ENCODE peak calls at places on chromosomes 2 and 18, in ten cellular contexts. H, V, W, C, D, R, I, E, G and Z are unnamed samples.

GRCh38 chr2:173459363-173459762 is 104.7 kb downstream of the CDCA7 start:
- DNase-seq in G (no peak), D (no peak), V (no peak), H (no peak), I (no peak), W (no peak), E (no peak), R (no peak), C (no peak), Z (no peak)

GRCh38 chr2:38514603-38515154 is 88.0 kb downstream of the HNRNPLL start:
- DNase-seq in R (no peak), D (no peak), I (no peak), C (no peak), W (no peak), E (no peak), H (no peak), V (no peak), G (no peak), Z (no peak)

GRCh38 chr2:43057026-43057741 is 169.2 kb downstream of the ZFP36L2 start:
- DNase-seq in H (no peak), V (no peak), E (peak), W (no peak), I (no peak), R (no peak), C (no peak), G (no peak), D (no peak), Z (no peak)

GRCh38 chr2:85712849-85713612 is 18.9 kb downstream of the GNLY start:
- DNase-seq in V (peak), D (no peak), G (no peak), W (no peak), R (no peak), H (no peak), C (no peak), I (no peak), E (no peak), Z (no peak)

GRCh38 chr18:67783215-67783946 is 266.9 kb upstream of the DSEL start:
- DNase-seq in H (no peak), G (no peak), V (no peak), C (no peak), D (no peak), R (no peak), E (no peak), I (no peak), W (peak), Z (no peak)

GRCh38 chr2:21395366-21395765 is 271.6 kb downstream of the TDRD15 start:
- DNase-seq in D (peak), I (no peak), V (no peak), E (no peak), W (no peak), R (no peak), H (peak), C (no peak), G (no peak), Z (no peak)

GRCh38 chr2:101265893-101266499 is 13.3 kb downstream of the CNOT11 start:
- DNase-seq in R (no peak), C (no peak), I (no peak), W (no peak), G (no peak), V (peak), E (no peak), H (peak), D (no peak), Z (no peak)

GRCh38 chr2:74001781-74002514 is 17.2 kb downstream of the TET3 start:
- DNase-seq in G (no peak), W (no peak), H (no peak), C (no peak), D (no peak), E (peak), I (no peak), R (no peak), V (no peak), Z (no peak)

GRCh38 chr2:168538534-168538933 is 82.5 kb downstream of the CERS6 start:
- DNase-seq in G (no peak), D (no peak), R (no peak), H (no peak), V (no peak), I (no peak), W (no peak), E (no peak), C (no peak), Z (no peak)

GRCh38 chr2:18402888-18403287 is 157.6 kb downstream of the RDH14 start:
- DNase-seq in D (no peak), H (no peak), W (no peak), C (no peak), G (no peak), R (no peak), V (no peak), E (no peak), I (no peak), Z (no peak)

GRCh38 chr2:231937057-231937456 is 10.9 kb upstream of the NPPC start:
- DNase-seq in V (no peak), C (no peak), E (no peak), D (no peak), G (no peak), I (no peak), H (no peak), R (no peak), W (no peak), Z (no peak)

GRCh38 chr18:69898241-69898861 is 49.3 kb downstream of the CD226 start:
- DNase-seq in G (peak), C (no peak), R (no peak), I (no peak), W (no peak), E (no peak), H (no peak), V (no peak), D (no peak), Z (no peak)

GRCh38 chr18:48917579-48918101 is 33.1 kb downstream of the SMAD7 start:
- DNase-seq in D (no peak), I (no peak), G (no peak), W (no peak), E (no peak), H (no peak), C (no peak), V (no peak), R (no peak), Z (no peak)

GRCh38 chr2:136238552-136239346 is 120.8 kb upstream of the CXCR4 start:
- DNase-seq in G (no peak), D (no peak), W (peak), C (peak), V (no peak), I (no peak), H (no peak), R (no peak), E (no peak), Z (no peak)

GRCh38 chr2:72062336-72062735 is 85.3 kb downstream of the CYP26B1 start:
- DNase-seq in I (no peak), C (no peak), V (no peak), R (no peak), G (no peak), E (no peak), D (no peak), W (no peak), H (no peak), Z (no peak)

GRCh38 chr2:86243950-86244733 is 44.9 kb downstream of the MRPL35 start:
- DNase-seq in H (no peak), D (no peak), C (no peak), W (no peak), E (no peak), R (no peak), G (no peak), I (no peak), V (no peak), Z (no peak)

GRCh38 chr2:8684885-8685696 is 3.2 kb downstream of the ID2 start:
- DNase-seq in C (no peak), H (peak), W (no peak), I (no peak), R (peak), V (peak), D (peak), E (peak), G (no peak), Z (no peak)

GRCh38 chr18:24935008-24935407 is 417.0 kb downstream of the ZNF521 start:
- DNase-seq in H (no peak), I (no peak), D (no peak), V (no peak), R (no peak), E (no peak), W (no peak), G (no peak), C (no peak), Z (no peak)

GRCh38 chr2:186325827-186326535 is 160.1 kb upstream of the ZC3H15 start:
- DNase-seq in E (no peak), V (no peak), C (no peak), I (no peak), R (no peak), G (no peak), W (no peak), D (no peak), H (peak), Z (no peak)

GRCh38 chr18:9101730-9102390 is 639 bp upstream of the NDUFV2 start:
- DNase-seq in R (peak), V (no peak), E (no peak), I (no peak), W (no peak), G (no peak), C (no peak), D (peak), H (no peak), Z (no peak)

GRCh38 chr2:241560181-241560882 is 1.8 kb downstream of the BOK start:
- DNase-seq in D (no peak), E (no peak), C (no peak), I (no peak), R (no peak), H (no peak), V (no peak), W (no peak), G (no peak), Z (no peak)

GRCh38 chr18:75607701-75608100 is 180.2 kb upstream of the SMIM21 start:
- DNase-seq in I (no peak), W (no peak), G (no peak), H (no peak), C (no peak), D (no peak), R (no peak), E (no peak), V (no peak), Z (no peak)

GRCh38 chr2:26914286-26914962 is 56.0 kb upstream of the MAPRE3 start:
- DNase-seq in H (peak), E (no peak), C (no peak), R (no peak), W (no peak), V (no peak), I (no peak), G (no peak), D (no peak), Z (no peak)

GRCh38 chr2:204947448-204947847 is 402.2 kb downstream of the PARD3B start:
- DNase-seq in E (no peak), V (no peak), R (no peak), W (no peak), C (no peak), H (no peak), G (no peak), I (no peak), D (no peak), Z (no peak)

GRCh38 chr18:61551586-61551985 is 218.4 kb downstream of the CDH20 start:
- DNase-seq in W (peak), I (peak), H (peak), G (peak), C (peak), D (peak), R (peak), V (peak), E (no peak), Z (peak)

DNA sequence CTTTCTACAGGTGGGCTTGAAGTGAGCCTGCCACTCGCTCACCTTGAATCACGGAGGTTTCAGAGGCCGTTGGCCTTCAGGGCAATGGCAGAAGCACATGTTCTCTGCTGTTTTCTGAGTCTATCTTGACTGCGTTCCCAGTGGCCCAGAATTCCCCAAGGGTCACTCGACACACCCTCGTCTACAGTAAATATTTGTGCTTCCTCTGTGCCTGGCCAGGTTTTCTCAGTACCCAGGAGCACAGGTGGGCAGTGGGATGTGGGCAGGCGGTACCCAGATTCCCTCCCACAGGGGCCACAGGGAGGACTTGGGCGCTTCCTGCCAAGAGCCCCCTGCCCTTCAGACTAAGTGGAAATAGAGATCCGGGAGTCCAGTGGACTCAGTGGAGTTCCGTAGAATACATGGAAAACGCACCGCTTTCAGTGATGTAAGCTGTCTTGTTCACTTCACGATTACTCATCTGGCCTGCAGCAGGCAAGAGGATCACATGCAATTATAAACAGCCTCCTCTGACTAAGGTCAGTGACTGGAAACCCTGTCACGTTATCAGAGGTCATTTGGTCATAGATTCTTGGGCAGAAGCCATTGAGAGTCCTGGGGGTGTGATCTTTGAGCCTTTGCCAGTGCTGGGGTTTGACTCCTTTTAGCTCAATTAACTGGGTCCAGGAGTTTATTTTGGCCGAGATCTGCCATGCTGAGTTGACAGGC is 179.8 kb downstream of the NEDD4L start:
- DNase-seq in G (no peak), E (no peak), H (no peak), C (no peak), R (peak), I (no peak), W (peak), D (peak), V (peak), Z (no peak)
- TF ChIP-seq POLR2AphosphoS5 in G (no peak), E (no peak), H (no peak), C (no peak), R (peak), I (no peak), W (peak), D (peak), V (peak), Z (no peak)

GRCh38 chr2:11344342-11344955 is at the start of gene ROCK2:
- DNase-seq in G (peak), I (peak), E (peak), C (no peak), H (peak), V (peak), D (peak), R (peak), W (no peak), Z (no peak)

GRCh38 chr2:11346129-11346528 is 1.7 kb upstream of the ROCK2 start:
- DNase-seq in D (peak), E (no peak), I (no peak), C (no peak), V (no peak), H (no peak), G (no peak), R (no peak), W (no peak), Z (no peak)

GRCh38 chr2:11343344-11343625 is 1.2 kb downstream of the ROCK2 start:
- DNase-seq in E (no peak), D (no peak), C (no peak), I (no peak), H (no peak), W (no peak), V (no peak), R (peak), G (no peak), Z (no peak)

GRCh38 chr2:11343626-11344341 is 652 bp downstream of the ROCK2 start:
- DNase-seq in G (peak), W (no peak), E (peak), H (peak), D (peak), C (no peak), V (peak), I (peak), R (no peak), Z (no peak)

DNA sequence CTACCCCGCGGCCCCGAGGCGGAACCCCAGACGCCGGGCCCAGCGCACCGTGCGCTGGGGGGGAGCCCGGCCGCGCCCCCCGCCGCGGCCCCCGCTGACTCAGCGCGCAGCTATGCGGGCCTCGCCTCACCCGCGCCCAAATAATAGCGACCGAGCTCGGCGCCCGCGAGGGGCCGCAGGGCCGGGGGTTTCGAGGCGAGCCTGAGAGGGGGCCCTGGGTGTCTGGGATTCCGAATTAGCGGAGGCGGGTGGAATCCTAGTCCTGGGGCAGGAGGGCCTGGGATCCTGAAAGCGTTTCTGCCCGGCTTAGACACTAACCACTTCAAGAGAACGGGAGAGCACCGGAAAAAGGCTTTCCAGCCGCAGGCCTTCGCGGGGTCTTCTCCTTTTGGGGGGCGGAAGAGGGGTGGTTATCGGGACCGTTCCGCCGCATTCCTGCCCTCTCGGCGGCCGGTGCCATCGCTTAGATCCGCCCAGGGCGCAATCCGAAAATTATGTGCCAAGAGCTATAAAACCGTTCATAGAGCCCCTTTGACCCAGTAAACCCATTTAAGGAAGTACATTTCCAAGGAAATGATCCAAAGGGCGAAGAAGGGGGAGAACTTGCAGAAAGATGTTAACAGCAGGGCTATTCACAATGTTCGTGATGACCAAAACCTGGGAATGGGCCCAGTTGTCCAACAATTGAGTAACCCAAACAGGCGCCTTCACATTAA is 678 bp upstream of the ROCK2 start:
- DNase-seq in D (peak), V (peak), R (peak), H (peak), G (no peak), C (no peak), W (no peak), I (peak), E (no peak), Z (no peak)
- TF ChIP-seq POLR2AphosphoS5 in D (peak), V (peak), R (no peak), H (peak), G (no peak), C (no peak), W (no peak), I (no peak), E (peak), Z (no peak)

GRCh38 chr2:69459936-69460335 is 22.7 kb upstream of the NFU1 start:
- DNase-seq in H (no peak), I (no peak), W (no peak), G (no peak), C (no peak), V (no peak), D (no peak), R (no peak), E (no peak), Z (no peak)

GRCh38 chr2:69462780-69463179 is 25.5 kb upstream of the NFU1 start:
- DNase-seq in H (no peak), V (no peak), C (no peak), W (no peak), D (no peak), R (no peak), I (no peak), G (no peak), E (no peak), Z (no peak)

GRCh38 chr2:69466728-69467127 is 29.5 kb upstream of the NFU1 start:
- DNase-seq in D (no peak), E (no peak), W (no peak), G (no peak), C (no peak), R (no peak), V (no peak), I (no peak), H (no peak), Z (no peak)

GRCh38 chr2:69465513-69466456 is 28.6 kb upstream of the NFU1 start:
- DNase-seq in W (no peak), C (no peak), R (no peak), G (no peak), H (no peak), D (no peak), I (no peak), V (no peak), E (no peak), Z (no peak)

DNA sequence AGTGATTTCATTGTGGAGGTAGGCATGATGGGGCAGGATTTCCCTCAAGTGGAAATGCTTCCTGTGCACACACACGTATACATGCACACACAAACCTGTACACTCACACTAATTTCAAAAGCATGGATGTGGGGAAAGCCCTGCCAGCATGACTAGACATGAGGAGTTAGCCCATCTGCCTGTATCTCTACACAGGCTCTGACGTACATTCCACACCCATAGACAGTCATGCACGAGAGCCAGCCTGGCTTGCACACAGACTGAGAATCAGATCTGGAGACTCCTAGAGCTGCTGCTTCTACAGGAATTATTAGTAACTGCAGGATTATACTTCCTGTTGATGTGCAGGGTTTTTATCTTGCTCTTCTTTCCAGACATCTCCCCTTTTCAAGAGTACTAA is 27.3 kb upstream of the NFU1 start:
- DNase-seq in H (no peak), I (no peak), V (no peak), D (peak), W (no peak), R (no peak), E (no peak), G (no peak), C (no peak), Z (no peak)
- TF ChIP-seq POLR2AphosphoS5 in H (no peak), I (no peak), V (no peak), D (no peak), W (no peak), R (no peak), E (no peak), G (no peak), C (no peak), Z (no peak)

GRCh38 chr2:31270136-31270535 is 36.2 kb downstream of the EHD3 start:
- DNase-seq in V (no peak), H (peak), D (no peak), G (no peak), E (no peak), W (no peak), C (no peak), I (no peak), R (no peak), Z (no peak)
- TF ChIP-seq POLR2AphosphoS5 in V (no peak), H (no peak), D (no peak), G (no peak), E (no peak), W (no peak), C (no peak), I (no peak), R (no peak), Z (no peak)